ENCODE peak calls at places on chromosomes 3 and 15, in nine cellular contexts. One of them, this sample, is unnamed.

GRCh38 chr3:114205541-114205940 is 26.7 kb upstream of the DRD3 start:
- DNase-seq in upper lobe of left lung: no peak
- DNase-seq in spleen: no peak
- DNase-seq in esophagus squamous epithelium: no peak
- DNase-seq in breast epithelium: no peak
- DNase-seq in testis: no peak
- DNase-seq in ovary: no peak
- DNase-seq in right lobe of liver: no peak
- DNase-seq in A549: no peak
- DNase-seq in this sample: no peak

GRCh38 chr15:58441376-58442070 is 9.7 kb downstream of the LIPC start:
- DNase-seq in upper lobe of left lung: no peak
- DNase-seq in breast epithelium: no peak
- DNase-seq in testis: no peak
- DNase-seq in A549: no peak
- DNase-seq in esophagus squamous epithelium: no peak
- DNase-seq in ovary: no peak
- DNase-seq in right lobe of liver: peak
- DNase-seq in spleen: no peak
- DNase-seq in this sample: no peak

GRCh38 chr15:25848769-25849430 is 14.2 kb downstream of the ATP10A start:
- DNase-seq in breast epithelium: no peak
- DNase-seq in right lobe of liver: no peak
- DNase-seq in testis: no peak
- DNase-seq in ovary: no peak
- DNase-seq in A549: no peak
- DNase-seq in upper lobe of left lung: no peak
- DNase-seq in spleen: no peak
- DNase-seq in esophagus squamous epithelium: no peak
- DNase-seq in this sample: no peak

GRCh38 chr3:125125822-125126245 is 70.0 kb upstream of the HEG1 start:
- DNase-seq in testis: no peak
- DNase-seq in upper lobe of left lung: no peak
- DNase-seq in right lobe of liver: no peak
- DNase-seq in esophagus squamous epithelium: no peak
- DNase-seq in ovary: no peak
- DNase-seq in breast epithelium: no peak
- DNase-seq in spleen: no peak
- DNase-seq in A549: no peak
- DNase-seq in this sample: no peak

GRCh38 chr15:34682673-34683072 is 72.1 kb downstream of the GJD2 start:
- DNase-seq in A549: no peak
- DNase-seq in esophagus squamous epithelium: no peak
- DNase-seq in ovary: no peak
- DNase-seq in upper lobe of left lung: no peak
- DNase-seq in right lobe of liver: no peak
- DNase-seq in breast epithelium: no peak
- DNase-seq in spleen: no peak
- DNase-seq in testis: no peak
- DNase-seq in this sample: no peak

GRCh38 chr3:53051929-53052328 is 6.1 kb upstream of the SFMBT1 start:
- DNase-seq in upper lobe of left lung: no peak
- DNase-seq in A549: no peak
- DNase-seq in breast epithelium: no peak
- DNase-seq in right lobe of liver: no peak
- DNase-seq in ovary: no peak
- DNase-seq in testis: no peak
- DNase-seq in esophagus squamous epithelium: no peak
- DNase-seq in spleen: no peak
- DNase-seq in this sample: no peak

GRCh38 chr15:98649621-98649995 is 1.3 kb downstream of the IGF1R start:
- DNase-seq in testis: no peak
- DNase-seq in esophagus squamous epithelium: no peak
- DNase-seq in spleen: no peak
- DNase-seq in right lobe of liver: no peak
- DNase-seq in upper lobe of left lung: peak
- DNase-seq in ovary: peak
- DNase-seq in A549: peak
- DNase-seq in breast epithelium: no peak
- DNase-seq in this sample: peak

GRCh38 chr3:87461036-87461435 is 184.7 kb upstream of the POU1F1 start:
- DNase-seq in ovary: no peak
- DNase-seq in testis: no peak
- DNase-seq in spleen: no peak
- DNase-seq in A549: no peak
- DNase-seq in right lobe of liver: no peak
- DNase-seq in esophagus squamous epithelium: no peak
- DNase-seq in upper lobe of left lung: no peak
- DNase-seq in breast epithelium: no peak
- DNase-seq in this sample: no peak

GRCh38 chr3:44899683-44900367 is 25.4 kb downstream of the TGM4 start:
- DNase-seq in ovary: no peak
- DNase-seq in spleen: no peak
- DNase-seq in testis: no peak
- DNase-seq in esophagus squamous epithelium: no peak
- DNase-seq in A549: no peak
- DNase-seq in right lobe of liver: no peak
- DNase-seq in breast epithelium: no peak
- DNase-seq in upper lobe of left lung: no peak
- DNase-seq in this sample: no peak

DNA sequence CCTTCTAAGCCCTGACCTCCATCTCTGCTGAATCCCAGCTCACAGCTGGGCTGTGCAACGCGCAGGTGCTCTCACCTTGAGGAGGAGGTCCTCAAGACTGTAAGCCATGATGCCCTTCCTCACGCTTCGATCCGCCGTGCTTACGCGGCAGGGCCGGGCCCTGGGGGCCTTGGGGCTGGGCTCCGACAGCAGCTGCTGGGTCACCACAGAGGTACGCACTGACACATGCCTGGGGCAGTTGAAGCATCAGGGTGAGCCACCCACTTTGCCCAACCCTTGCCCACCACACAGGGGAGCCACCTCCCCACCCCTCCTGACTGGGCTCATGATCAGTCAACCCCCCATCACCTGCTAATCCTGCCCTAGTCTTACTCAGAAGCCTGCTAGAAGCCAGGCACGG is 3.1 kb downstream of the CIDEC start:
- DNase-seq in ovary: no peak
- DNase-seq in esophagus squamous epithelium: no peak
- DNase-seq in upper lobe of left lung: no peak
- DNase-seq in testis: no peak
- DNase-seq in breast epithelium: no peak
- DNase-seq in right lobe of liver: no peak
- DNase-seq in A549: no peak
- DNase-seq in spleen: peak
- DNase-seq in this sample: no peak
- TF ChIP-seq CTCF in ovary: no peak
- TF ChIP-seq CTCF in esophagus squamous epithelium: no peak
- TF ChIP-seq CTCF in upper lobe of left lung: no peak
- TF ChIP-seq CTCF in testis: no peak
- TF ChIP-seq CTCF in breast epithelium: no peak
- TF ChIP-seq CTCF in right lobe of liver: no peak
- TF ChIP-seq CTCF in A549: no peak
- TF ChIP-seq CTCF in spleen: no peak
- TF ChIP-seq CTCF in this sample: no peak

DNA sequence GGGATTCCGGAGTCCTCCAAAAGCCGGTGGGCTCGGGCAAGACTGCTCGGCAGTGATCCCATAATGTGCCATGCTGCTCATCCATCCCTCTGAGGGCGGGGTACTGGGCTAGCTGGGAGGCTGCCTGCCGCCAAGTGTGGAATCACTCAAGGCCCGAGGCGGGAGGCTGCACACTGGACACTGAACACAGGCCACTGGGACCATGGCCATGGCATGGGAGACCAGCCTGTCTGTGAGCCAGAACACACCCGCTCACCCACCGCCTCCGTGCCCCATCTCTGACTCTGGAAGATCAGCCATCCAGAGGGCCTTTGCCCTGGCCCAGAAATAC is 1.4 kb downstream of the C3orf22 start:
- DNase-seq in ovary: no peak
- DNase-seq in spleen: peak
- DNase-seq in upper lobe of left lung: peak
- DNase-seq in breast epithelium: no peak
- DNase-seq in right lobe of liver: peak
- DNase-seq in A549: no peak
- DNase-seq in esophagus squamous epithelium: no peak
- DNase-seq in testis: peak
- DNase-seq in this sample: no peak
- TF ChIP-seq POLR2A in ovary: no peak
- TF ChIP-seq POLR2A in spleen: no peak
- TF ChIP-seq POLR2A in upper lobe of left lung: no peak
- TF ChIP-seq POLR2A in breast epithelium: no peak
- TF ChIP-seq POLR2A in right lobe of liver: no peak
- TF ChIP-seq POLR2A in A549: no peak
- TF ChIP-seq POLR2A in esophagus squamous epithelium: no peak
- TF ChIP-seq POLR2A in testis: no peak
- TF ChIP-seq POLR2A in this sample: no peak

GRCh38 chr15:60787737-60788513 is 309.0 kb upstream of the ICE2 start:
- DNase-seq in spleen: no peak
- DNase-seq in breast epithelium: no peak
- DNase-seq in esophagus squamous epithelium: no peak
- DNase-seq in ovary: no peak
- DNase-seq in right lobe of liver: no peak
- DNase-seq in upper lobe of left lung: no peak
- DNase-seq in A549: no peak
- DNase-seq in testis: no peak
- DNase-seq in this sample: no peak
- TF ChIP-seq CTCF in spleen: peak
- TF ChIP-seq CTCF in breast epithelium: no peak
- TF ChIP-seq CTCF in esophagus squamous epithelium: peak
- TF ChIP-seq CTCF in ovary: no peak
- TF ChIP-seq CTCF in right lobe of liver: peak
- TF ChIP-seq CTCF in upper lobe of left lung: peak
- TF ChIP-seq CTCF in A549: no peak
- TF ChIP-seq CTCF in testis: peak
- TF ChIP-seq CTCF in this sample: no peak

DNA sequence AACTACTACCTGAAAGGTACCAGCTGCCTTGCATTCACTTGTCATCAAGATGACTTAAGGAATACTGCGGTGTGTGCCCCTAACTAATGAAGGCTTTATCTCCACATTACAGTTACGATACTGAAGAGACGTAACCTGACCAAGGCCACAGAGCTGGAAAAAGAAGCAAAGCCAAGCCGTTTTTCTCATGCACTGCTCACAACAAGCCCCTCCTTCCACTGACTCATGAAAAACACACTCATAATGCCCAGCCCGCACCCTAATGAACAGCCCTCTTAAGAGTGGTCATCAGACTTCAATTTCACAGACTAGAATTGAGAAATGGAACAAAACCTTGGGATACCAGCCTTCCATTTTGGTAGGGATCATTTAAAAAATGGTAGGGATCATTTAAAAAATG is 11.6 kb downstream of the PSMD6 start:
- DNase-seq in esophagus squamous epithelium: no peak
- DNase-seq in ovary: peak
- DNase-seq in right lobe of liver: no peak
- DNase-seq in spleen: no peak
- DNase-seq in testis: peak
- DNase-seq in breast epithelium: no peak
- DNase-seq in upper lobe of left lung: no peak
- DNase-seq in A549: no peak
- DNase-seq in this sample: no peak
- TF ChIP-seq POLR2A in esophagus squamous epithelium: no peak
- TF ChIP-seq POLR2A in ovary: no peak
- TF ChIP-seq POLR2A in right lobe of liver: no peak
- TF ChIP-seq POLR2A in spleen: no peak
- TF ChIP-seq POLR2A in testis: no peak
- TF ChIP-seq POLR2A in breast epithelium: no peak
- TF ChIP-seq POLR2A in upper lobe of left lung: no peak
- TF ChIP-seq POLR2A in A549: no peak
- TF ChIP-seq POLR2A in this sample: no peak

GRCh38 chr3:189748046-189748445 is 116.9 kb downstream of the TP63 start:
- DNase-seq in A549: no peak
- DNase-seq in right lobe of liver: no peak
- DNase-seq in upper lobe of left lung: no peak
- DNase-seq in ovary: no peak
- DNase-seq in spleen: no peak
- DNase-seq in esophagus squamous epithelium: no peak
- DNase-seq in testis: no peak
- DNase-seq in breast epithelium: no peak
- DNase-seq in this sample: no peak

GRCh38 chr3:189739396-189739795 is 108.2 kb downstream of the TP63 start:
- DNase-seq in upper lobe of left lung: no peak
- DNase-seq in spleen: no peak
- DNase-seq in testis: no peak
- DNase-seq in breast epithelium: no peak
- DNase-seq in ovary: no peak
- DNase-seq in A549: no peak
- DNase-seq in esophagus squamous epithelium: no peak
- DNase-seq in right lobe of liver: no peak
- DNase-seq in this sample: no peak

GRCh38 chr3:189745622-189746021 is 114.4 kb downstream of the TP63 start:
- DNase-seq in breast epithelium: no peak
- DNase-seq in A549: no peak
- DNase-seq in right lobe of liver: no peak
- DNase-seq in ovary: no peak
- DNase-seq in spleen: no peak
- DNase-seq in upper lobe of left lung: no peak
- DNase-seq in testis: no peak
- DNase-seq in esophagus squamous epithelium: no peak
- DNase-seq in this sample: no peak

DNA sequence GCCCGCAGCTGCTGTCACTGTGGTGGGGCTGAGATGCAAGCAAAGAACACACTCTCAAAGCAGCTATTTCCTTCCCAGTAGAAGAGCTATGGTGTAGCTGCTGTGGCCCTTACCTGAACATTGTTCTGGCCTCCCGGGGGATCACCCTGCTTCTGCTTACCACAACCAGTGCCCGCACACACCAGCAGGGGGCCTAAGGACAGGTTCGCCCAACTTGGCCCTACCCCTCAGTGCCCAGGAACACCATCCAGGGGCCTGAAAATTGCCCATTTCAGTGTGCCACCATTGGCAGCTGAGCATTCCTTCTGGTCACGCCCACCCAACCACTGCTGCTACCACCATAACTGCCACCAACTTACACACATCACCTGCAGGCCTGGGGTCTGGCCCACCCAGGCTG is 113.0 kb downstream of the TP63 start:
- DNase-seq in upper lobe of left lung: no peak
- DNase-seq in A549: no peak
- DNase-seq in esophagus squamous epithelium: no peak
- DNase-seq in breast epithelium: no peak
- DNase-seq in ovary: no peak
- DNase-seq in testis: no peak
- DNase-seq in right lobe of liver: no peak
- DNase-seq in spleen: no peak
- DNase-seq in this sample: no peak
- TF ChIP-seq CTCF in upper lobe of left lung: no peak
- TF ChIP-seq CTCF in A549: no peak
- TF ChIP-seq CTCF in esophagus squamous epithelium: no peak
- TF ChIP-seq CTCF in breast epithelium: no peak
- TF ChIP-seq CTCF in ovary: no peak
- TF ChIP-seq CTCF in testis: no peak
- TF ChIP-seq CTCF in right lobe of liver: no peak
- TF ChIP-seq CTCF in spleen: no peak
- TF ChIP-seq CTCF in this sample: no peak